ENCODE peak calls at places on chromosomes 16 and 17, in ten cellular contexts. One of them, this sample, is unnamed.

GRCh38 chr17:17758443-17758842 is 77.2 kb downstream of the RAI1 start:
- DNase-seq in midbrain: no peak
- DNase-seq in EL: no peak
- DNase-seq in activated T-helper 9 cell treated with anti-CD3 and anti-CD28 coated beads, Interleukin-2, amount 50 U/mL, for 16 hours: no peak
- DNase-seq in A549: no peak
- DNase-seq in Calu3: no peak
- DNase-seq in RWPE1: no peak
- DNase-seq in NCI-H526 treated with DMSO at 0.1 percent for 48 hours: no peak
- DNase-seq in amygdala: no peak
- DNase-seq in CD4-positive, alpha-beta memory T cell: no peak
- DNase-seq in this sample: no peak

GRCh38 chr16:49743206-49743470 is 112.8 kb downstream of the ZNF423 start:
- DNase-seq in A549: no peak
- DNase-seq in RWPE1: no peak
- DNase-seq in NCI-H526 treated with DMSO at 0.1 percent for 48 hours: no peak
- DNase-seq in EL: no peak
- DNase-seq in Calu3: no peak
- DNase-seq in midbrain: no peak
- DNase-seq in activated T-helper 9 cell treated with anti-CD3 and anti-CD28 coated beads, Interleukin-2, amount 50 U/mL, for 16 hours: no peak
- DNase-seq in CD4-positive, alpha-beta memory T cell: no peak
- DNase-seq in amygdala: no peak
- DNase-seq in this sample: no peak

GRCh38 chr16:79211581-79211980 is 389.0 kb downstream of the MAF start:
- DNase-seq in EL: no peak
- DNase-seq in A549: no peak
- DNase-seq in activated T-helper 9 cell treated with anti-CD3 and anti-CD28 coated beads, Interleukin-2, amount 50 U/mL, for 16 hours: no peak
- DNase-seq in Calu3: no peak
- DNase-seq in CD4-positive, alpha-beta memory T cell: no peak
- DNase-seq in midbrain: peak; percentile 50
- DNase-seq in amygdala: peak; percentile 58
- DNase-seq in NCI-H526 treated with DMSO at 0.1 percent for 48 hours: no peak
- DNase-seq in RWPE1: no peak
- DNase-seq in this sample: no peak

GRCh38 chr17:376936-377863 is 24.6 kb upstream of the RPH3AL start:
- DNase-seq in Calu3: no peak
- DNase-seq in EL: no peak
- DNase-seq in RWPE1: no peak
- DNase-seq in amygdala: no peak
- DNase-seq in A549: peak; percentile 45
- DNase-seq in activated T-helper 9 cell treated with anti-CD3 and anti-CD28 coated beads, Interleukin-2, amount 50 U/mL, for 16 hours: no peak
- DNase-seq in CD4-positive, alpha-beta memory T cell: no peak
- DNase-seq in midbrain: no peak
- DNase-seq in NCI-H526 treated with DMSO at 0.1 percent for 48 hours: no peak
- DNase-seq in this sample: peak; percentile 58

GRCh38 chr16:38941-39892 is 14.2 kb downstream of the POLR3K start:
- DNase-seq in RWPE1: no peak
- DNase-seq in midbrain: no peak
- DNase-seq in activated T-helper 9 cell treated with anti-CD3 and anti-CD28 coated beads, Interleukin-2, amount 50 U/mL, for 16 hours: no peak
- DNase-seq in EL: no peak
- DNase-seq in CD4-positive, alpha-beta memory T cell: peak; percentile 52
- DNase-seq in A549: no peak
- DNase-seq in Calu3: peak; percentile 86
- DNase-seq in amygdala: no peak
- DNase-seq in NCI-H526 treated with DMSO at 0.1 percent for 48 hours: no peak
- DNase-seq in this sample: no peak

GRCh38 chr16:88375236-88376052 is 7.3 kb upstream of the ZNF469 start:
- DNase-seq in midbrain: no peak
- DNase-seq in RWPE1: no peak
- DNase-seq in activated T-helper 9 cell treated with anti-CD3 and anti-CD28 coated beads, Interleukin-2, amount 50 U/mL, for 16 hours: no peak
- DNase-seq in NCI-H526 treated with DMSO at 0.1 percent for 48 hours: no peak
- DNase-seq in Calu3: no peak
- DNase-seq in A549: no peak
- DNase-seq in CD4-positive, alpha-beta memory T cell: no peak
- DNase-seq in amygdala: no peak
- DNase-seq in EL: no peak
- DNase-seq in this sample: no peak

GRCh38 chr17:31803494-31804213 is 55.4 kb downstream of the COPRS start:
- DNase-seq in CD4-positive, alpha-beta memory T cell: no peak
- DNase-seq in RWPE1: no peak
- DNase-seq in A549: peak; percentile 72
- DNase-seq in amygdala: no peak
- DNase-seq in midbrain: no peak
- DNase-seq in activated T-helper 9 cell treated with anti-CD3 and anti-CD28 coated beads, Interleukin-2, amount 50 U/mL, for 16 hours: no peak
- DNase-seq in EL: no peak
- DNase-seq in Calu3: no peak
- DNase-seq in NCI-H526 treated with DMSO at 0.1 percent for 48 hours: no peak
- DNase-seq in this sample: peak; percentile 68

GRCh38 chr16:87733190-87733589 is 32.6 kb downstream of the KLHDC4 start:
- DNase-seq in activated T-helper 9 cell treated with anti-CD3 and anti-CD28 coated beads, Interleukin-2, amount 50 U/mL, for 16 hours: no peak
- DNase-seq in NCI-H526 treated with DMSO at 0.1 percent for 48 hours: no peak
- DNase-seq in Calu3: no peak
- DNase-seq in CD4-positive, alpha-beta memory T cell: no peak
- DNase-seq in A549: no peak
- DNase-seq in amygdala: no peak
- DNase-seq in RWPE1: no peak
- DNase-seq in midbrain: no peak
- DNase-seq in EL: no peak
- DNase-seq in this sample: no peak

GRCh38 chr16:67928147-67928546 is 3.5 kb downstream of the CTRL start:
- DNase-seq in Calu3: no peak
- DNase-seq in RWPE1: no peak
- DNase-seq in EL: no peak
- DNase-seq in NCI-H526 treated with DMSO at 0.1 percent for 48 hours: no peak
- DNase-seq in A549: no peak
- DNase-seq in CD4-positive, alpha-beta memory T cell: peak; percentile 24
- DNase-seq in amygdala: no peak
- DNase-seq in activated T-helper 9 cell treated with anti-CD3 and anti-CD28 coated beads, Interleukin-2, amount 50 U/mL, for 16 hours: no peak
- DNase-seq in midbrain: no peak
- DNase-seq in this sample: no peak

GRCh38 chr16:50340578-50340977 is 28.2 kb downstream of the BRD7 start:
- DNase-seq in activated T-helper 9 cell treated with anti-CD3 and anti-CD28 coated beads, Interleukin-2, amount 50 U/mL, for 16 hours: no peak
- DNase-seq in CD4-positive, alpha-beta memory T cell: no peak
- DNase-seq in EL: no peak
- DNase-seq in midbrain: no peak
- DNase-seq in A549: no peak
- DNase-seq in NCI-H526 treated with DMSO at 0.1 percent for 48 hours: no peak
- DNase-seq in amygdala: no peak
- DNase-seq in RWPE1: no peak
- DNase-seq in Calu3: no peak
- DNase-seq in this sample: no peak

GRCh38 chr16:16992986-16993783 is 477.6 kb downstream of the XYLT1 start:
- DNase-seq in amygdala: no peak
- DNase-seq in activated T-helper 9 cell treated with anti-CD3 and anti-CD28 coated beads, Interleukin-2, amount 50 U/mL, for 16 hours: no peak
- DNase-seq in RWPE1: no peak
- DNase-seq in Calu3: no peak
- DNase-seq in NCI-H526 treated with DMSO at 0.1 percent for 48 hours: no peak
- DNase-seq in midbrain: no peak
- DNase-seq in A549: no peak
- DNase-seq in EL: no peak
- DNase-seq in CD4-positive, alpha-beta memory T cell: peak; percentile 25
- DNase-seq in this sample: no peak

GRCh38 chr17:80086081-80086480 is 15.3 kb upstream of the GAA start:
- DNase-seq in Calu3: no peak
- DNase-seq in midbrain: no peak
- DNase-seq in EL: no peak
- DNase-seq in RWPE1: no peak
- DNase-seq in CD4-positive, alpha-beta memory T cell: no peak
- DNase-seq in A549: no peak
- DNase-seq in NCI-H526 treated with DMSO at 0.1 percent for 48 hours: no peak
- DNase-seq in amygdala: no peak
- DNase-seq in activated T-helper 9 cell treated with anti-CD3 and anti-CD28 coated beads, Interleukin-2, amount 50 U/mL, for 16 hours: no peak
- DNase-seq in this sample: no peak

GRCh38 chr17:29640413-29640812 is 17.7 kb upstream of the CORO6 start:
- DNase-seq in activated T-helper 9 cell treated with anti-CD3 and anti-CD28 coated beads, Interleukin-2, amount 50 U/mL, for 16 hours: no peak
- DNase-seq in amygdala: no peak
- DNase-seq in CD4-positive, alpha-beta memory T cell: no peak
- DNase-seq in EL: peak; percentile 60
- DNase-seq in A549: no peak
- DNase-seq in midbrain: no peak
- DNase-seq in Calu3: no peak
- DNase-seq in RWPE1: no peak
- DNase-seq in NCI-H526 treated with DMSO at 0.1 percent for 48 hours: no peak
- DNase-seq in this sample: no peak

GRCh38 chr17:30396129-30396528 is 17.4 kb downstream of the CPD start:
- DNase-seq in RWPE1: no peak
- DNase-seq in EL: no peak
- DNase-seq in amygdala: no peak
- DNase-seq in CD4-positive, alpha-beta memory T cell: no peak
- DNase-seq in activated T-helper 9 cell treated with anti-CD3 and anti-CD28 coated beads, Interleukin-2, amount 50 U/mL, for 16 hours: no peak
- DNase-seq in midbrain: no peak
- DNase-seq in NCI-H526 treated with DMSO at 0.1 percent for 48 hours: no peak
- DNase-seq in A549: no peak
- DNase-seq in Calu3: no peak
- DNase-seq in this sample: no peak

GRCh38 chr17:17682737-17683675 is 1.7 kb downstream of the RAI1 start:
- DNase-seq in activated T-helper 9 cell treated with anti-CD3 and anti-CD28 coated beads, Interleukin-2, amount 50 U/mL, for 16 hours: peak; percentile 50
- DNase-seq in NCI-H526 treated with DMSO at 0.1 percent for 48 hours: peak; percentile 33
- DNase-seq in A549: peak; percentile 74
- DNase-seq in midbrain: peak; percentile 61
- DNase-seq in Calu3: peak; percentile 63
- DNase-seq in RWPE1: no peak
- DNase-seq in CD4-positive, alpha-beta memory T cell: peak; percentile 57
- DNase-seq in EL: peak; percentile 86
- DNase-seq in amygdala: peak; percentile 60
- DNase-seq in this sample: peak; percentile 73

GRCh38 chr17:43368740-43369506 is 29.9 kb upstream of the ARL4D start:
- DNase-seq in EL: peak; percentile 83
- DNase-seq in A549: peak; percentile 90
- DNase-seq in CD4-positive, alpha-beta memory T cell: peak; percentile 70
- DNase-seq in activated T-helper 9 cell treated with anti-CD3 and anti-CD28 coated beads, Interleukin-2, amount 50 U/mL, for 16 hours: peak; percentile 50
- DNase-seq in midbrain: peak; percentile 84
- DNase-seq in RWPE1: peak; percentile 37
- DNase-seq in NCI-H526 treated with DMSO at 0.1 percent for 48 hours: peak; percentile 65
- DNase-seq in amygdala: peak; percentile 71
- DNase-seq in Calu3: peak; percentile 87
- DNase-seq in this sample: peak; percentile 80

GRCh38 chr17:58231644-58232043 is 6.7 kb upstream of the LPO start:
- DNase-seq in NCI-H526 treated with DMSO at 0.1 percent for 48 hours: no peak
- DNase-seq in RWPE1: no peak
- DNase-seq in Calu3: no peak
- DNase-seq in amygdala: no peak
- DNase-seq in CD4-positive, alpha-beta memory T cell: no peak
- DNase-seq in A549: no peak
- DNase-seq in activated T-helper 9 cell treated with anti-CD3 and anti-CD28 coated beads, Interleukin-2, amount 50 U/mL, for 16 hours: no peak
- DNase-seq in EL: peak; percentile 21
- DNase-seq in midbrain: no peak
- DNase-seq in this sample: no peak

GRCh38 chr17:65062168-65062915 is 5.8 kb upstream of the GNA13 start:
- DNase-seq in A549: no peak
- DNase-seq in Calu3: no peak
- DNase-seq in amygdala: no peak
- DNase-seq in CD4-positive, alpha-beta memory T cell: no peak
- DNase-seq in NCI-H526 treated with DMSO at 0.1 percent for 48 hours: no peak
- DNase-seq in EL: no peak
- DNase-seq in RWPE1: peak; percentile 27
- DNase-seq in midbrain: peak; percentile 14
- DNase-seq in activated T-helper 9 cell treated with anti-CD3 and anti-CD28 coated beads, Interleukin-2, amount 50 U/mL, for 16 hours: no peak
- DNase-seq in this sample: peak; percentile 57

GRCh38 chr17:40480501-40481003 is 20.9 kb downstream of the TNS4 start:
- DNase-seq in NCI-H526 treated with DMSO at 0.1 percent for 48 hours: no peak
- DNase-seq in A549: peak; percentile 87
- DNase-seq in amygdala: no peak
- DNase-seq in activated T-helper 9 cell treated with anti-CD3 and anti-CD28 coated beads, Interleukin-2, amount 50 U/mL, for 16 hours: peak; percentile 72
- DNase-seq in RWPE1: peak; percentile 50
- DNase-seq in EL: no peak
- DNase-seq in CD4-positive, alpha-beta memory T cell: peak; percentile 92
- DNase-seq in midbrain: no peak
- DNase-seq in Calu3: peak; percentile 91
- DNase-seq in this sample: no peak

GRCh38 chr17:14737984-14738651 is 437.2 kb downstream of the HS3ST3B1 start:
- DNase-seq in EL: peak; percentile 99
- DNase-seq in RWPE1: peak; percentile 99
- DNase-seq in A549: peak; percentile 99
- DNase-seq in amygdala: no peak
- DNase-seq in activated T-helper 9 cell treated with anti-CD3 and anti-CD28 coated beads, Interleukin-2, amount 50 U/mL, for 16 hours: no peak
- DNase-seq in CD4-positive, alpha-beta memory T cell: no peak
- DNase-seq in NCI-H526 treated with DMSO at 0.1 percent for 48 hours: no peak
- DNase-seq in Calu3: peak; percentile 87
- DNase-seq in midbrain: no peak
- DNase-seq in this sample: peak; percentile 71

GRCh38 chr16:56943761-56944375 is 11.9 kb downstream of the HERPUD1 start:
- DNase-seq in activated T-helper 9 cell treated with anti-CD3 and anti-CD28 coated beads, Interleukin-2, amount 50 U/mL, for 16 hours: no peak
- DNase-seq in CD4-positive, alpha-beta memory T cell: no peak
- DNase-seq in Calu3: no peak
- DNase-seq in midbrain: no peak
- DNase-seq in EL: no peak
- DNase-seq in amygdala: no peak
- DNase-seq in RWPE1: no peak
- DNase-seq in A549: no peak
- DNase-seq in NCI-H526 treated with DMSO at 0.1 percent for 48 hours: no peak
- DNase-seq in this sample: no peak

GRCh38 chr16:48574766-48575165 is 35.2 kb downstream of the N4BP1 start:
- DNase-seq in Calu3: peak; percentile 10
- DNase-seq in midbrain: no peak
- DNase-seq in A549: no peak
- DNase-seq in EL: no peak
- DNase-seq in amygdala: no peak
- DNase-seq in activated T-helper 9 cell treated with anti-CD3 and anti-CD28 coated beads, Interleukin-2, amount 50 U/mL, for 16 hours: no peak
- DNase-seq in RWPE1: no peak
- DNase-seq in CD4-positive, alpha-beta memory T cell: no peak
- DNase-seq in NCI-H526 treated with DMSO at 0.1 percent for 48 hours: no peak
- DNase-seq in this sample: no peak

GRCh38 chr17:30921544-30922196 is at the start of gene ADAP2:
- DNase-seq in A549: peak; percentile 51
- DNase-seq in CD4-positive, alpha-beta memory T cell: no peak
- DNase-seq in midbrain: peak; percentile 14
- DNase-seq in EL: no peak
- DNase-seq in activated T-helper 9 cell treated with anti-CD3 and anti-CD28 coated beads, Interleukin-2, amount 50 U/mL, for 16 hours: no peak
- DNase-seq in amygdala: no peak
- DNase-seq in Calu3: peak; percentile 60
- DNase-seq in NCI-H526 treated with DMSO at 0.1 percent for 48 hours: peak; percentile 18
- DNase-seq in RWPE1: peak; percentile 23
- DNase-seq in this sample: peak; percentile 53

GRCh38 chr17:56114469-56114868 is 38.8 kb upstream of the ANKFN1 start:
- DNase-seq in RWPE1: no peak
- DNase-seq in NCI-H526 treated with DMSO at 0.1 percent for 48 hours: no peak
- DNase-seq in EL: no peak
- DNase-seq in amygdala: no peak
- DNase-seq in A549: no peak
- DNase-seq in activated T-helper 9 cell treated with anti-CD3 and anti-CD28 coated beads, Interleukin-2, amount 50 U/mL, for 16 hours: no peak
- DNase-seq in Calu3: no peak
- DNase-seq in CD4-positive, alpha-beta memory T cell: no peak
- DNase-seq in midbrain: no peak
- DNase-seq in this sample: no peak

GRCh38 chr17:82929011-82929622 is 89.3 kb upstream of the ZNF750 start:
- DNase-seq in CD4-positive, alpha-beta memory T cell: no peak
- DNase-seq in amygdala: no peak
- DNase-seq in A549: no peak
- DNase-seq in midbrain: no peak
- DNase-seq in EL: no peak
- DNase-seq in RWPE1: no peak
- DNase-seq in NCI-H526 treated with DMSO at 0.1 percent for 48 hours: no peak
- DNase-seq in activated T-helper 9 cell treated with anti-CD3 and anti-CD28 coated beads, Interleukin-2, amount 50 U/mL, for 16 hours: no peak
- DNase-seq in Calu3: no peak
- DNase-seq in this sample: no peak

GRCh38 chr16:57041182-57042156 is 50.9 kb upstream of the CPNE2 start:
- DNase-seq in Calu3: no peak
- DNase-seq in amygdala: no peak
- DNase-seq in EL: no peak
- DNase-seq in midbrain: no peak
- DNase-seq in NCI-H526 treated with DMSO at 0.1 percent for 48 hours: no peak
- DNase-seq in A549: peak; percentile 20
- DNase-seq in CD4-positive, alpha-beta memory T cell: peak; percentile 81
- DNase-seq in activated T-helper 9 cell treated with anti-CD3 and anti-CD28 coated beads, Interleukin-2, amount 50 U/mL, for 16 hours: peak; percentile 79
- DNase-seq in RWPE1: no peak
- DNase-seq in this sample: no peak

GRCh38 chr17:49193513-49194296 is 16.7 kb downstream of the GNGT2 start:
- DNase-seq in NCI-H526 treated with DMSO at 0.1 percent for 48 hours: peak; percentile 30
- DNase-seq in EL: peak; percentile 72
- DNase-seq in A549: peak; percentile 84
- DNase-seq in midbrain: peak; percentile 39
- DNase-seq in RWPE1: peak; percentile 20
- DNase-seq in amygdala: peak; percentile 79
- DNase-seq in Calu3: peak; percentile 23
- DNase-seq in activated T-helper 9 cell treated with anti-CD3 and anti-CD28 coated beads, Interleukin-2, amount 50 U/mL, for 16 hours: no peak
- DNase-seq in CD4-positive, alpha-beta memory T cell: no peak
- DNase-seq in this sample: peak; percentile 70

GRCh38 chr17:19380551-19381284 is 2.4 kb downstream of the MAPK7 start:
- DNase-seq in RWPE1: no peak
- DNase-seq in Calu3: no peak
- DNase-seq in CD4-positive, alpha-beta memory T cell: no peak
- DNase-seq in NCI-H526 treated with DMSO at 0.1 percent for 48 hours: no peak
- DNase-seq in EL: no peak
- DNase-seq in A549: no peak
- DNase-seq in activated T-helper 9 cell treated with anti-CD3 and anti-CD28 coated beads, Interleukin-2, amount 50 U/mL, for 16 hours: no peak
- DNase-seq in amygdala: no peak
- DNase-seq in midbrain: no peak
- DNase-seq in this sample: no peak

This sample was measured in HuH-7.